ENCODE peak calls at places on chromosomes 1 and 21, in ten cellular contexts. K is RWPE2, E is uterus, J is heart left ventricle, T is Caco-2, D is spleen, W is ascending aorta, F is hepatocyte, O is tibial nerve, B is heart right ventricle. U is an unnamed sample. For H3K27me3, the result is how much of the 10 kb centered on the place peaks cover.

GRCh38 chr1:210728437-210729149 is 399.9 kb downstream of the HHAT start:
- DNase-seq in O (no peak), W (no peak), D (no peak), K (no peak), B (no peak), F (no peak), T (no peak), E (no peak), J (no peak), U (no peak)

GRCh38 chr1:15573477-15573876 is 11.4 kb downstream of the AGMAT start:
- DNase-seq in J (no peak), W (no peak), T (no peak), O (no peak), B (no peak), F (no peak), D (no peak), E (no peak), K (no peak), U (no peak)

GRCh38 chr1:44632511-44633072 is 41.7 kb downstream of the TMEM53 start:
- DNase-seq in J (no peak), K (no peak), B (no peak), T (no peak), O (no peak), F (peak), E (no peak), W (no peak), D (no peak), U (no peak)

GRCh38 chr1:23478896-23479790 is 4.8 kb downstream of the ASAP3 start:
- DNase-seq in O (peak), K (no peak), D (no peak), W (peak), B (peak), T (peak), E (peak), J (peak), F (peak), U (no peak)

GRCh38 chr21:26806734-26807372 is 38.4 kb downstream of the ADAMTS1 start:
- DNase-seq in K (no peak), T (no peak), B (no peak), F (no peak), J (no peak), D (no peak), W (no peak), E (no peak), O (no peak), U (no peak)

GRCh38 chr1:104648269-104648691 is 898.6 kb downstream of the AMY1C start:
- DNase-seq in J (no peak), K (no peak), E (no peak), F (peak), D (no peak), W (no peak), B (no peak), T (peak), O (no peak), U (no peak)

GRCh38 chr1:175481126-175482071 is 262.0 kb downstream of the TNR start:
- DNase-seq in W (no peak), D (no peak), B (no peak), E (no peak), J (no peak), O (peak), K (no peak), T (peak), F (no peak), U (no peak)

GRCh38 chr21:45723049-45723958 is 79.8 kb downstream of the PCBP3 start:
- DNase-seq in K (no peak), B (no peak), F (no peak), J (no peak), E (no peak), T (no peak), W (no peak), D (no peak), O (no peak), U (no peak)

GRCh38 chr1:173280899-173281660 is 73.9 kb upstream of the TNFSF4 start:
- DNase-seq in W (no peak), J (no peak), K (no peak), T (no peak), D (no peak), E (no peak), B (no peak), O (no peak), F (no peak), U (no peak)

GRCh38 chr1:18855573-18855972 is 3.9 kb downstream of the TAS1R2 start:
- DNase-seq in T (no peak), K (no peak), F (no peak), E (no peak), W (no peak), B (no peak), J (no peak), D (no peak), O (no peak), U (no peak)

GRCh38 chr1:29946057-29946456 is 709.7 kb downstream of the PTPRU start:
- DNase-seq in D (no peak), J (no peak), K (no peak), E (no peak), F (no peak), W (no peak), T (no peak), B (no peak), O (no peak), U (no peak)

GRCh38 chr1:220271706-220272046 is 577 bp downstream of the RAB3GAP2 start:
- DNase-seq in O (peak), B (no peak), W (no peak), D (peak), T (peak), F (no peak), J (peak), K (no peak), E (no peak), U (no peak)

GRCh38 chr1:31203215-31203614 is 36.5 kb downstream of the NKAIN1 start:
- DNase-seq in F (no peak), K (no peak), D (no peak), J (no peak), W (no peak), B (no peak), O (peak), E (no peak), T (no peak), U (no peak)

GRCh38 chr1:109164538-109164937 is 49.2 kb upstream of the SARS1 start:
- DNase-seq in W (no peak), J (no peak), D (peak), E (no peak), B (no peak), T (no peak), K (no peak), F (no peak), O (no peak), U (no peak)

GRCh38 chr1:42114229-42114628 is 39.0 kb upstream of the GUCA2B start:
- DNase-seq in O (no peak), D (no peak), W (no peak), J (no peak), E (no peak), K (no peak), T (no peak), F (no peak), B (no peak), U (no peak)

GRCh38 chr1:28436211-28436769 is 66.8 kb downstream of the PHACTR4 start:
- DNase-seq in B (no peak), T (no peak), E (no peak), W (no peak), D (no peak), O (no peak), K (no peak), F (no peak), J (no peak), U (no peak)

GRCh38 chr1:11940260-11940921 is 5.9 kb downstream of the PLOD1 start:
- DNase-seq in B (no peak), T (no peak), W (no peak), K (no peak), D (no peak), O (no peak), F (peak), E (no peak), J (peak), U (no peak)

DNA sequence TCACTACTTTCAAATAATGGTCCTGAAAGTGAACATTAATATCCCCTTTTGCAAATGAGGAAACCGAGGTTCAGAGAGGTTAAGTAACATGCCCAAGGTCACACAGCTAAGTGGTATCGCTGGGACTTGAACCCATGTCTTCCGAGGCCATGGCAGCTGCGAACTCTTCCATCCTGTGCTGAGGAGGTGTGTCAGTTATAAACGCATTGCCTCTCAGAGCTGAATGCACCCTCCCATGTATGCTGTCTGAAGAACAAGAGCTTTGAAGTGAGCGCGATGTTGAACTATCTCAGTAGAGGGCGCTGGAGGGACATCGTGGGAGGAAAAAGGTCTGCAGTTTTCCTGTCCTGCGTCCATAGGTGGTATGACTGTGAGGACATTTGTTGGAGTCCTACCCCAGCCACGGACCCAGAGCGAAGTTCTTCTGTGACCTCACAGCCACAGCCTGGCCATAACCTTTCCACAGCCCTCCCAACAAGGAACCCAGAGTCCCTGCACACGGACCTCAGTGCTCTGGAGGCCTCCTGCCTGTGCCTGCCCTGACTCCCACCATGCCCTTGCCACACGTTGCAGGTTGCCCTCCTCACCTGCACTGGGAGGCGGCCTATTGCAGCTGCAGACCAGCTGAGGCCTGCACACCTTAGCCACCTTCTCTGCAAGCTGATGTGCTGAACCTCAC is 7.5 kb downstream of the MYOC start:
- DNase-seq in K (no peak), O (peak), F (peak), T (peak), B (peak), D (no peak), E (peak), J (peak), W (peak), U (peak)
- H3K4me3 ChIP-seq in K (no peak), O (no peak), F (no peak), T (no peak), B (no peak), D (no peak), E (no peak), J (no peak), W (peak), U (no peak)

GRCh38 chr21:38182370-38182985 is 74.3 kb upstream of the KCNJ15 start:
- DNase-seq in J (no peak), O (no peak), F (no peak), B (no peak), W (no peak), T (no peak), E (no peak), K (no peak), D (no peak), U (no peak)

GRCh38 chr21:38177919-38178652 is 78.7 kb upstream of the KCNJ15 start:
- DNase-seq in O (no peak), D (no peak), E (no peak), K (no peak), F (no peak), B (no peak), T (no peak), J (no peak), W (no peak), U (no peak)

GRCh38 chr21:38181101-38181500 is 75.7 kb upstream of the KCNJ15 start:
- DNase-seq in K (no peak), E (no peak), B (no peak), W (no peak), D (no peak), F (no peak), T (no peak), O (no peak), J (no peak), U (no peak)

GRCh38 chr21:38178653-38179503 is 77.9 kb upstream of the KCNJ15 start:
- DNase-seq in D (no peak), O (no peak), W (no peak), K (no peak), E (no peak), F (no peak), B (no peak), J (no peak), T (no peak), U (no peak)

GRCh38 chr21:38179504-38179900 is 77.3 kb upstream of the KCNJ15 start:
- DNase-seq in J (no peak), T (no peak), E (no peak), B (no peak), K (no peak), W (no peak), F (no peak), O (no peak), D (no peak), U (no peak)
- H3K27me3 ChIP-seq in J (under half), T (under half), E (under half), B (under half), K (under half), W (under half), F (under half), O (under half), D (under half), U (under half)

GRCh38 chr1:54122992-54123391 is 29.8 kb downstream of the CDCP2 start:
- DNase-seq in T (no peak), J (no peak), K (no peak), B (no peak), O (no peak), F (no peak), D (peak), W (no peak), E (no peak), U (no peak)

GRCh38 chr1:54125671-54126070 is 27.1 kb downstream of the CDCP2 start:
- DNase-seq in E (no peak), K (no peak), T (peak), J (peak), F (peak), O (no peak), B (peak), W (no peak), D (peak), U (no peak)

GRCh38 chr1:54126271-54126815 is 26.5 kb downstream of the CDCP2 start:
- DNase-seq in O (no peak), E (no peak), D (no peak), B (no peak), W (no peak), K (no peak), T (no peak), F (no peak), J (no peak), U (no peak)

GRCh38 chr1:54124472-54124871 is 28.3 kb downstream of the CDCP2 start:
- DNase-seq in D (peak), E (no peak), F (peak), B (no peak), T (no peak), K (no peak), O (no peak), J (no peak), W (no peak), U (no peak)

DNA sequence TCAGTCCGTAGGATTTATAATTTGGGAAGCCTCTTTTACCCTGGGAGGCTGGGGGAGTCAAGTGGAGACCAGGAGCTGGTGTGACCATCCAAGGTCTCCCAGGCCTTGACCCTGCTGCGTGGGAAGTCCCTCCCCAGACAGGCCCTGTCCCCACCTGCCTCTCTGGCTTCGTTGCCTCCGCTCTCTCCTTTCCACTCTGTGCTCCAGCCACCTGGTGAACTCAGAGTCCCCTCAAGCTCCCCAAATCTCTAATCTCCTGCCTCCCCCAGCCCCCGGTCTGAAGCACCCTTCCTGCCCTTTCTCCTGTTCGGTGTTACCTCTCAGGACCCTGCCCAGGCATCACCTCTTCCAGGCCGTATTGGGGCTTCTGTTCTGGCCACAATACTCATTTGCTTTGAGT is 27.9 kb downstream of the CDCP2 start:
- DNase-seq in W (no peak), D (peak), J (no peak), F (no peak), K (no peak), B (no peak), E (no peak), O (no peak), T (no peak), U (no peak)
- TF ChIP-seq CTCF in W (no peak), D (no peak), J (no peak), F (no peak), K (no peak), B (no peak), E (no peak), O (no peak), T (no peak), U (no peak)

GRCh38 chr21:43881283-43881682 is 16.3 kb downstream of the AGPAT3 start:
- DNase-seq in W (no peak), O (no peak), J (no peak), B (no peak), K (no peak), F (no peak), E (no peak), D (peak), T (no peak), U (no peak)
- H3K4me3 ChIP-seq in W (no peak), O (no peak), J (no peak), B (no peak), K (no peak), F (no peak), E (no peak), D (no peak), T (no peak), U (no peak)

GRCh38 chr1:157673008-157673407 is 27.6 kb downstream of the FCRL3 start:
- DNase-seq in E (no peak), K (no peak), F (no peak), W (no peak), O (no peak), D (no peak), T (no peak), J (no peak), B (no peak), U (no peak)
- H3K27me3 ChIP-seq in E (under half), K (under half), F (under half), W (under half), O (under half), D (under half), T (under half), J (under half), B (under half), U (under half)

GRCh38 chr21:41369105-41369914 is 7.5 kb downstream of the MX2 start:
- DNase-seq in W (no peak), D (peak), F (peak), J (peak), E (no peak), B (peak), K (no peak), O (peak), T (no peak), U (no peak)
- TF ChIP-seq CTCF in W (no peak), D (no peak), F (peak), J (no peak), E (no peak), B (no peak), K (no peak), O (no peak), T (no peak), U (peak)

GRCh38 chr1:46800742-46801141 is 1.9 kb downstream of the CYP4B1 start:
- DNase-seq in W (no peak), T (no peak), K (no peak), B (no peak), O (no peak), E (no peak), F (no peak), J (no peak), D (no peak), U (no peak)

GRCh38 chr1:46801323-46802055 is 2.6 kb downstream of the CYP4B1 start:
- DNase-seq in W (no peak), J (no peak), E (no peak), F (no peak), T (no peak), O (no peak), D (no peak), B (no peak), K (no peak), U (no peak)

GRCh38 chr1:46804027-46804889 is 5.4 kb downstream of the CYP4B1 start:
- DNase-seq in T (no peak), D (no peak), B (peak), F (no peak), E (no peak), K (no peak), W (no peak), O (peak), J (no peak), U (no peak)

GRCh38 chr1:46802901-46803574 is 4.2 kb downstream of the CYP4B1 start:
- DNase-seq in K (no peak), O (no peak), F (no peak), W (no peak), B (no peak), E (no peak), T (no peak), J (no peak), D (no peak), U (no peak)

GRCh38 chr1:46802081-46802480 is 3.2 kb downstream of the CYP4B1 start:
- DNase-seq in F (no peak), B (no peak), K (no peak), W (no peak), E (no peak), O (no peak), D (no peak), T (no peak), J (no peak), U (no peak)
- H3K4me3 ChIP-seq in F (no peak), B (no peak), K (no peak), W (no peak), E (no peak), O (peak), D (no peak), T (no peak), J (no peak), U (no peak)

DNA sequence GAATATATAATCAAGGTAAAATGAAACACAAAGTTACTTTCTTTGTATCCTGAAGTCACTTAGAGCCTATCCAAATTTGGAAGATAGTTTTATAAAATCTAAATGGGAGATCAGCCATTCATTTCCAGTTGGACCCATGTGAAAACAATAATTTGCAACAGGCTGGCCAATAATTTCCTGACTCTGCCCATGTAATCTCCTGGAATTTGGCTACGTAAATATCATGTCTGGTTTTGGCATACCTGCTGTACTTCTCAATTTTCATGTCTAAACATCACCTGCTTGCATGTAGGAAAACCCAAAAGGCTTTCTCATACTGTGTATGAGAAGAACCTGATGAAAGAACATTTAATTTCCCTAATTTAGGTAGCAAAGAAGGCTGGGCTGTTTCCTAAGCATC is 7.7 kb upstream of the CYP4Z1 start:
- DNase-seq in W (no peak), B (no peak), T (no peak), J (no peak), E (no peak), K (no peak), D (no peak), O (no peak), F (no peak), U (no peak)
- H3K27me3 ChIP-seq in W (under half), B (under half), T (under half), J (under half), E (under half), K (under half), D (under half), O (under half), F (under half), U (under half)

GRCh38 chr1:85074365-85074964 is 26.2 kb upstream of the MCOLN3 start:
- DNase-seq in K (no peak), E (no peak), O (no peak), F (no peak), J (no peak), D (no peak), T (no peak), W (no peak), B (no peak), U (no peak)

DNA sequence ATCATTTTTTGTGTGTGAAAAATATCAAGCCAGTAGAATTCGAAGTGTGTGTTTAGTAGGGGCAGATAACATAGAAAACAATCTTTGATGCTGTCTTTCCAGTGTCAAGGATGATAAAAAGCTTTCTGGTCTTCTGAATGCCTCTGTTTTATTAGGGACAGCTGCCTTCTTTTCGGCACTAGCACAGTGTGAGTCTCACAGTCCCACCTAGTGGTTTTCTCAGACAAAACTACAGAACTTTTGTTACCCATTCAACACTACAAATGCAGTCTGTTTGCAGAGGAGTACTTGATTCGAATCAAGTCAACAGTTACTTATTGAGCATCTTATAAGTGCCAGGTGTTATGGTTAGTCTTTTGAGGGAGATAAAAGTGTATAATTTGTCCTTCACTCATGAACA is 30.6 kb upstream of the MCOLN3 start:
- DNase-seq in W (no peak), J (no peak), T (peak), O (no peak), F (peak), D (no peak), E (no peak), K (no peak), B (no peak), U (no peak)
- TF ChIP-seq CTCF in W (peak), J (no peak), T (peak), O (no peak), F (peak), D (no peak), E (peak), K (peak), B (no peak), U (peak)

GRCh38 chr21:40846057-40846456 is 901 bp downstream of the DSCAM start:
- DNase-seq in W (no peak), J (no peak), D (no peak), E (no peak), B (no peak), K (no peak), F (no peak), O (no peak), T (no peak), U (no peak)
- H3K4me3 ChIP-seq in W (no peak), J (no peak), D (peak), E (no peak), B (no peak), K (peak), F (no peak), O (no peak), T (no peak), U (no peak)

U was measured in kidney epithelial cell.